ENCODE peak calls at places on chromosomes 12 and 14, in eight cellular contexts. G is upper lobe of left lung, Y is mesothelial cell of epicardium, C is ascending aorta, L is nephron progenitor cell, I is endothelial cell, E is cardiac muscle cell, D is HuH-7.5. S is an unnamed sample.

GRCh38 chr14:105480165-105480564 is 5.5 kb downstream of the CRIP2 start:
- DNase-seq in G (no peak), Y (no peak), C (no peak), L (no peak), I (no peak), E (no peak), D (no peak), S (no peak)

GRCh38 chr12:104213952-104214351 is 1.6 kb upstream of the TXNRD1 start:
- DNase-seq in G (no peak), Y (no peak), C (no peak), L (no peak), I (no peak), E (no peak), D (no peak), S (no peak)

GRCh38 chr12:76085159-76085868 is 829 bp upstream of the NAP1L1 start:
- DNase-seq in G (no peak), Y (no peak), C (no peak), L (no peak), I (no peak), E (peak), D (peak), S (no peak)

GRCh38 chr14:52299692-52300278 is 14.3 kb upstream of the PTGER2 start:
- DNase-seq in G (no peak), Y (no peak), C (no peak), L (no peak), I (no peak), E (peak), D (peak), S (no peak)

GRCh38 chr12:66409195-66409871 is 107.0 kb downstream of the HELB start:
- DNase-seq in G (no peak), Y (no peak), C (no peak), L (peak), I (peak), E (peak), D (no peak), S (no peak)

GRCh38 chr12:102631274-102631673 is 150.9 kb upstream of the IGF1 start:
- DNase-seq in G (no peak), Y (no peak), C (no peak), L (no peak), I (no peak), E (no peak), D (no peak), S (no peak)

GRCh38 chr12:114131824-114132223 is 165.7 kb upstream of the RBM19 start:
- DNase-seq in G (no peak), Y (no peak), C (no peak), L (no peak), I (no peak), E (no peak), D (no peak), S (no peak)

GRCh38 chr14:76311410-76311758 is 64.6 kb upstream of the ESRRB start:
- DNase-seq in G (no peak), Y (no peak), C (no peak), L (no peak), I (no peak), E (no peak), D (no peak), S (no peak)

GRCh38 chr12:113988064-113988451 is 21.9 kb upstream of the RBM19 start:
- DNase-seq in G (no peak), Y (no peak), C (no peak), L (no peak), I (no peak), E (no peak), D (no peak), S (no peak)

GRCh38 chr14:53741379-53742225 is 215.0 kb downstream of the BMP4 start:
- DNase-seq in G (no peak), Y (no peak), C (no peak), L (no peak), I (no peak), E (no peak), D (no peak), S (no peak)

GRCh38 chr14:73815849-73816816 is 35.5 kb upstream of the PTGR2 start:
- DNase-seq in G (no peak), Y (no peak), C (no peak), L (no peak), I (no peak), E (no peak), D (no peak), S (no peak)

GRCh38 chr12:123892180-123892559 is 80.5 kb downstream of the CCDC92 start:
- DNase-seq in G (no peak), Y (no peak), C (no peak), L (no peak), I (no peak), E (no peak), D (no peak), S (no peak)

GRCh38 chr12:108638141-108638823 is 4.6 kb upstream of the SELPLG start:
- DNase-seq in G (no peak), Y (no peak), C (no peak), L (peak), I (no peak), E (no peak), D (no peak), S (no peak)

GRCh38 chr12:78155546-78155945 is 324.9 kb downstream of the NAV3 start:
- DNase-seq in G (no peak), Y (no peak), C (no peak), L (no peak), I (no peak), E (no peak), D (no peak), S (no peak)

GRCh38 chr12:106297681-106298080 is 4.9 kb upstream of the TCP11L2 start:
- DNase-seq in G (no peak), Y (no peak), C (no peak), L (no peak), I (no peak), E (no peak), D (no peak), S (no peak)

GRCh38 chr14:99270491-99271287 is 1.3 kb downstream of the BCL11B start:
- DNase-seq in G (peak), Y (no peak), C (no peak), L (peak), I (peak), E (peak), D (peak), S (peak)

GRCh38 chr12:15122349-15122748 is 98.9 kb downstream of the RERG start:
- DNase-seq in G (no peak), Y (no peak), C (no peak), L (no peak), I (no peak), E (no peak), D (no peak), S (no peak)

GRCh38 chr12:70774055-70774454 is 136.8 kb upstream of the PTPRB start:
- DNase-seq in G (no peak), Y (no peak), C (no peak), L (no peak), I (no peak), E (no peak), D (no peak), S (no peak)

GRCh38 chr14:41607966-41608663 is 1.4 kb downstream of the LRFN5 start:
- DNase-seq in G (peak), Y (no peak), C (no peak), L (peak), I (peak), E (peak), D (peak), S (peak)

GRCh38 chr14:103021817-103022668 is 35.3 kb downstream of the CDC42BPB start:
- DNase-seq in G (no peak), Y (no peak), C (no peak), L (no peak), I (no peak), E (no peak), D (no peak), S (no peak)

GRCh38 chr12:46559311-46559710 is 186.7 kb upstream of the SLC38A2 start:
- DNase-seq in G (no peak), Y (no peak), C (no peak), L (no peak), I (no peak), E (no peak), D (no peak), S (no peak)

S was measured in glutamatergic neuron.